ENCODE peak calls at places on chromosomes 11 and 22, in six cellular contexts. U is spleen, X is colonic mucosa, D is prostate gland, L is upper lobe of right lung, G is endothelial cell of umbilical vein. H is an unnamed sample.
A peak's percentile ranks its signal among the peaks of the same experiment; 100 is the strongest.

GRCh38 chr11:22938691-22939090 is 78.4 kb upstream of the CCDC179 start:
- DNase-seq in U (no peak), X (no peak), D (no peak), L (no peak), G (no peak), H (no peak)

GRCh38 chr11:2071748-2072385 is 67.3 kb downstream of the IGF2 start:
- DNase-seq in U (no peak), X (no peak), D (no peak), L (peak; percentile 36), G (no peak), H (no peak)

GRCh38 chr11:103622296-103622695 is 414.1 kb upstream of the DDI1 start:
- DNase-seq in U (no peak), X (no peak), D (no peak), L (no peak), G (no peak), H (no peak)

GRCh38 chr11:106012744-106013143 is 9.3 kb downstream of the MSANTD4 start:
- DNase-seq in U (no peak), X (no peak), D (no peak), L (no peak), G (peak; percentile 74), H (no peak)

GRCh38 chr11:4491878-4492606 is 9.6 kb downstream of the OR52K1 start:
- DNase-seq in U (no peak), X (no peak), D (no peak), L (no peak), G (no peak), H (no peak)

GRCh38 chr11:79087957-79088318 is 352.9 kb downstream of the TENM4 start:
- DNase-seq in U (no peak), X (no peak), D (no peak), L (no peak), G (no peak), H (no peak)

GRCh38 chr22:23591203-23591791 is 11.2 kb upstream of the IGLL1 start:
- DNase-seq in U (peak; percentile 82), X (peak; percentile 55), D (peak; percentile 59), L (peak; percentile 78), G (peak; percentile 59), H (peak; percentile 24)

GRCh38 chr11:122691751-122692150 is 36.2 kb downstream of the UBASH3B start:
- DNase-seq in U (no peak), X (no peak), D (no peak), L (no peak), G (no peak), H (no peak)

GRCh38 chr22:50191041-50191740 is 5.5 kb downstream of the TRABD start:
- DNase-seq in U (peak; percentile 94), X (peak; percentile 49), D (no peak), L (no peak), G (no peak), H (no peak)

GRCh38 chr11:111391328-111392124 is 12.5 kb upstream of the POU2AF1 start:
- DNase-seq in U (no peak), X (no peak), D (no peak), L (no peak), G (no peak), H (no peak)

GRCh38 chr11:14417975-14418374 is 59.0 kb upstream of the RRAS2 start:
- DNase-seq in U (no peak), X (no peak), D (no peak), L (no peak), G (no peak), H (no peak)

GRCh38 chr11:92552942-92553341 is 328.3 kb downstream of the FAT3 start:
- DNase-seq in U (no peak), X (no peak), D (no peak), L (no peak), G (no peak), H (no peak)

GRCh38 chr11:79100093-79100704 is 340.6 kb downstream of the TENM4 start:
- DNase-seq in U (no peak), X (peak; percentile 37), D (no peak), L (no peak), G (peak; percentile 68), H (no peak)

GRCh38 chr22:41345807-41346335 is 35.9 kb upstream of the TEF start:
- DNase-seq in U (no peak), X (no peak), D (no peak), L (no peak), G (no peak), H (no peak)

GRCh38 chr22:34395370-34395769 is 475.1 kb upstream of the LARGE1 start:
- DNase-seq in U (no peak), X (no peak), D (no peak), L (no peak), G (no peak), H (no peak)

GRCh38 chr22:26986884-26987283 is 329.5 kb downstream of the MIAT start:
- DNase-seq in U (no peak), X (no peak), D (no peak), L (no peak), G (no peak), H (no peak)

GRCh38 chr11:19790831-19791552 is 78.4 kb downstream of the NAV2 start:
- DNase-seq in U (no peak), X (peak; percentile 94), D (no peak), L (no peak), G (no peak), H (no peak)

GRCh38 chr22:36644333-36644757 is 59.2 kb downstream of the CACNG2 start:
- DNase-seq in U (no peak), X (peak; percentile 26), D (peak; percentile 15), L (no peak), G (peak; percentile 85), H (peak; percentile 28)

GRCh38 chr11:112797653-112798293 is 163.4 kb upstream of the NCAM1 start:
- DNase-seq in U (no peak), X (no peak), D (no peak), L (no peak), G (no peak), H (no peak)

GRCh38 chr22:19847345-19847632 is 7.4 kb downstream of the GNB1L start:
- DNase-seq in U (no peak), X (no peak), D (no peak), L (no peak), G (no peak), H (no peak)
- H3K4me1 ChIP-seq in U (peaks cover 88% of the 10 kb centered on the region), X (no peaks in the 10 kb centered on the region), D (peaks cover 32% of the 10 kb centered on the region), L (peaks cover 67% of the 10 kb centered on the region), G (peaks cover 35% of the 10 kb centered on the region), H (peaks cover 16% of the 10 kb centered on the region)

GRCh38 chr11:86453290-86454030 is 78.8 kb downstream of the CCDC81 start:
- DNase-seq in U (no peak), X (no peak), D (no peak), L (no peak), G (no peak), H (no peak)
- TF ChIP-seq CTCF in U (no peak), X (no peak), D (no peak), L (no peak), G (no peak), H (no peak)

GRCh38 chr22:28791841-28792490 is 8.4 kb downstream of the XBP1 start:
- DNase-seq in U (no peak), X (no peak), D (no peak), L (no peak), G (peak; percentile 29), H (no peak)
- H3K4me1 ChIP-seq in U (peaks cover 73% of the 10 kb centered on the region), X (no peaks in the 10 kb centered on the region), D (no peaks in the 10 kb centered on the region), L (peaks cover 26% of the 10 kb centered on the region), G (no peaks in the 10 kb centered on the region), H (no peaks in the 10 kb centered on the region)

DNA sequence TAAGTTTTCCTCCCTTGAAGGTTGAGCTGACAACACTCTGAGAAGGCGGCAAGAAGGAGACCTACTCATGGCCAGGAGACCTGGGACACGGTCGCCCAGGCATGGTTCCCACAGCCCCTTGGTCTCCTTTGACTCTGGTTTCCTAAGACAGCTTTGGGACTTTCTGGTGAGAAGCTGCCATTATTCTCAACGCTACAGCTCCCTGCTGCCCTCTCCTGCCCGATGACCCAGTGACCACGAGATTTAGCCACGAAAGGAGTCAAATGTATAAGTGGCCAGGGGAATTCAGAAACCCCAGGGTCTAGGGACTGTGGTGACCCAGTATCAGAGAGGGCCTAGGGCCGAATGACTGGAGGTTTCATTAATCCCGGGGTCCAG is 696 bp upstream of the SDF2L1 start:
- DNase-seq in U (no peak), X (peak; percentile 68), D (no peak), L (peak; percentile 79), G (peak; percentile 76), H (no peak)
- TF ChIP-seq CTCF in U (no peak), X (peak; percentile 41), D (peak; percentile 42), L (peak; percentile 45), G (peak; percentile 34), H (peak; percentile 38)

DNA sequence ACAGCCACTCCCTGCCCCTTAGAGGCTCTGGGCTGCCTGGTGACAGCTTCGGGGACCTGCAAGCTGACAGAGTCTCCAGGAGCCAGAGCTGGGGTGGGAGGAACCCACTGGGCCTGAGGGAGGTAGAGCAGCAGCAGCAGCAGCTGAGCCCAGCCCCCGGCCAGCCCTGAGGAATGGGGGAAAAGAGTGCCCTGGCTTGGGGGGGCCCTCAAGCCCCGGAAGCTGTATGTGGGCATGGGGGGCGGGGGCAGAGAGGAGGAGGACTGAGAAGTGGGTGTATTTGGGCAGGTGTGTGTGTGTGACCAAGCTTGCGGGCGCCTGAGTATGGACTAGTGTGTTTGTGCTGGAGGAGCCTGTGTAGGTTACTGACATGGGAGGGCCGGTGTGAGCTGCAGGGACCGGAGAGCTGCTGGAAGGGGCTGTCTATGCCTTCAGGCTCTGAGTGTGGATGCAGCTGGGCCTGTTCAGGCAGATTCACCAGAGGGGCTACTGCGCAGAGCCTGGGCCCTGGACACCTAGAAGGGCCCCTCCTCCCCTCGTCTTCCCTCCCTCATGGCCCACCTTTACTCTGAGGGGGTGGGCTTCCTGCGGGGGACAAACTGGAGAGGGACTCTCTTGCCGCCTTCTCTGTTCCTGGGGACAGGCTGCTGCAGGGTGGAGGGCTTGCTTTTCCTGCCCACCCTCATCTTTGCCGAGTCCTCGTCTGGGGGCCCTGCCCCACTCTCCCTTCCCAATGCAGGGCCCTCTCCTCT is 28.0 kb downstream of the ST3GAL4 start:
- DNase-seq in U (peak; percentile 72), X (no peak), D (no peak), L (peak; percentile 63), G (no peak), H (no peak)
- H3K4me1 ChIP-seq in U (peaks cover 65% of the 10 kb centered on the region), X (peaks cover 17% of the 10 kb centered on the region), D (peaks cover 3% of the 10 kb centered on the region), L (peaks cover 16% of the 10 kb centered on the region), G (no peaks in the 10 kb centered on the region), H (peaks cover 5% of the 10 kb centered on the region)

DNA sequence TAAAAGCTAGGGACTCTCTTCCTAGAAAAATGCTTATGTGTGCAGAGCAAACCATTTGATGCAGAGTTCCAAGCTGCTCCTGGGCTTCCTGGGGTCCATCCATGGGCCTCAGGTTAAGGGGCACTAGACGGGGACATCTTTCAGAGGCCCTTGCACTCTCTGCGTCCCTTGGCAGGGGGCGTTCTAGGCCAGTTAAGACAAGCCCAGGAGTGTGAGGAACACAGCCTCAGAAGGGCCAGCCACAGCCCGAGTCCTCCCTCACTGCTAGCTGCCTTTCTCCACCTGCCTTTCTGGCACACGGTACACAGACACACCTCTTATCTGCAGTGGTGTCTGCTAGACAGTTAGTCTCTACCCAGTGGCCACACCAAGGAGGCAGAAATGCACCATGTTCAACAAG is 18.0 kb upstream of the BID start:
- DNase-seq in U (no peak), X (no peak), D (no peak), L (no peak), G (no peak), H (no peak)
- TF ChIP-seq CTCF in U (no peak), X (no peak), D (no peak), L (no peak), G (no peak), H (no peak)

DNA sequence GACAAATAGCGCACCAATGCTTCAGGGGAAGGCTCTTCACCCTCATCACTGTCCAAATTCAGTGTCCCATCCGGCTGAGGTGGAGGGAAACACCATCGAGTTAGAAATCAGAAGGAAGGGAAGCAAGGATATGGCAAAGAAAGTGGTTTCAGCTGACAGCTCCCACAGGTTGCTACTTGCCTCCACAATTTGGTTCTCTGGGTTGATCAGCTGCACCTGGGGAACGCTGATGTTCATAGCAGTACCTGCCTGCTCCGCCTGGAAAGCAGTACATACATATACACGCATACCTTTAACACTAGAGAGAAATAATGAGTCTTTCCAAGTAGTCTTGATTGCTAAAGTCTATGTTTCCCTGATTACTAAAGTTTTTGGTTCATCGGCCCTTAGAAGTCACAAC is 37.8 kb upstream of the APOA1 start:
- DNase-seq in U (no peak), X (no peak), D (no peak), L (no peak), G (no peak), H (no peak)
- H3K4me1 ChIP-seq in U (peaks cover 15% of the 10 kb centered on the region), X (no peaks in the 10 kb centered on the region), D (peaks cover 3% of the 10 kb centered on the region), L (no peaks in the 10 kb centered on the region), G (peaks cover 6% of the 10 kb centered on the region), H (peaks cover 7% of the 10 kb centered on the region)